ENCODE peak calls at places on chromosomes 2 and 18, in six cellular contexts. One of them, this sample, is unnamed.

GRCh38 chr18:79422022-79422782 is 26.5 kb downstream of the NFATC1 start:
- DNase-seq in lower lobe of right lung: no peak
- DNase-seq in IMR-90: peak; percentile 20
- DNase-seq in tibial nerve: peak; percentile 66
- DNase-seq in body of pancreas: no peak
- DNase-seq in left lung: no peak
- DNase-seq in this sample: no peak

GRCh38 chr2:37688771-37689468 is 17.5 kb upstream of the CDC42EP3 start:
- DNase-seq in tibial nerve: no peak
- DNase-seq in left lung: no peak
- DNase-seq in body of pancreas: no peak
- DNase-seq in lower lobe of right lung: no peak
- DNase-seq in IMR-90: peak; percentile 91
- DNase-seq in this sample: no peak

GRCh38 chr2:221640686-221641085 is 68.6 kb upstream of the EPHA4 start:
- DNase-seq in tibial nerve: no peak
- DNase-seq in IMR-90: no peak
- DNase-seq in body of pancreas: no peak
- DNase-seq in left lung: no peak
- DNase-seq in lower lobe of right lung: no peak
- DNase-seq in this sample: no peak

GRCh38 chr2:3807853-3808252 is 104.5 kb downstream of the DCDC2C start:
- DNase-seq in body of pancreas: no peak
- DNase-seq in left lung: no peak
- DNase-seq in tibial nerve: no peak
- DNase-seq in IMR-90: peak; percentile 78
- DNase-seq in lower lobe of right lung: no peak
- DNase-seq in this sample: no peak

GRCh38 chr2:176582990-176583481 is 313.8 kb downstream of the MTX2 start:
- DNase-seq in IMR-90: peak; percentile 97
- DNase-seq in tibial nerve: no peak
- DNase-seq in lower lobe of right lung: no peak
- DNase-seq in body of pancreas: no peak
- DNase-seq in left lung: peak; percentile 42
- DNase-seq in this sample: no peak

GRCh38 chr2:198883604-198884003 is 574.1 kb downstream of the SATB2 start:
- DNase-seq in tibial nerve: no peak
- DNase-seq in body of pancreas: no peak
- DNase-seq in left lung: no peak
- DNase-seq in lower lobe of right lung: no peak
- DNase-seq in IMR-90: no peak
- DNase-seq in this sample: no peak

GRCh38 chr2:12930382-12930781 is 213.6 kb downstream of the TRIB2 start:
- DNase-seq in body of pancreas: no peak
- DNase-seq in lower lobe of right lung: no peak
- DNase-seq in left lung: no peak
- DNase-seq in IMR-90: no peak
- DNase-seq in tibial nerve: no peak
- DNase-seq in this sample: no peak

GRCh38 chr18:41227993-41228392 is 727.0 kb upstream of the PIK3C3 start:
- DNase-seq in body of pancreas: no peak
- DNase-seq in IMR-90: no peak
- DNase-seq in left lung: no peak
- DNase-seq in tibial nerve: no peak
- DNase-seq in lower lobe of right lung: no peak
- DNase-seq in this sample: no peak

GRCh38 chr2:222884765-222885424 is 24.1 kb downstream of the ACSL3 start:
- DNase-seq in left lung: no peak
- DNase-seq in body of pancreas: no peak
- DNase-seq in IMR-90: no peak
- DNase-seq in tibial nerve: no peak
- DNase-seq in lower lobe of right lung: no peak
- DNase-seq in this sample: no peak

GRCh38 chr2:211161236-211161635 is 604.8 kb downstream of the CPS1 start:
- DNase-seq in left lung: no peak
- DNase-seq in IMR-90: no peak
- DNase-seq in body of pancreas: no peak
- DNase-seq in tibial nerve: no peak
- DNase-seq in lower lobe of right lung: no peak
- DNase-seq in this sample: no peak

GRCh38 chr2:207133493-207133861 is 32.3 kb downstream of the KLF7 start:
- DNase-seq in body of pancreas: no peak
- DNase-seq in tibial nerve: no peak
- DNase-seq in IMR-90: no peak
- DNase-seq in lower lobe of right lung: no peak
- DNase-seq in left lung: no peak
- DNase-seq in this sample: no peak

GRCh38 chr2:144379891-144380311 is 140.0 kb downstream of the ZEB2 start:
- DNase-seq in body of pancreas: no peak
- DNase-seq in tibial nerve: no peak
- DNase-seq in lower lobe of right lung: peak; percentile 49
- DNase-seq in IMR-90: no peak
- DNase-seq in left lung: no peak
- DNase-seq in this sample: peak; percentile 27

GRCh38 chr2:3776311-3776710 is 72.9 kb downstream of the DCDC2C start:
- DNase-seq in body of pancreas: no peak
- DNase-seq in lower lobe of right lung: no peak
- DNase-seq in left lung: no peak
- DNase-seq in tibial nerve: no peak
- DNase-seq in IMR-90: no peak
- DNase-seq in this sample: no peak

GRCh38 chr18:32418148-32418547 is 52.5 kb downstream of the GAREM1 start:
- DNase-seq in tibial nerve: no peak
- DNase-seq in IMR-90: no peak
- DNase-seq in lower lobe of right lung: no peak
- DNase-seq in body of pancreas: no peak
- DNase-seq in left lung: no peak
- DNase-seq in this sample: no peak

GRCh38 chr2:168992591-168993349 is 38.4 kb downstream of the ABCB11 start:
- DNase-seq in tibial nerve: no peak
- DNase-seq in body of pancreas: no peak
- DNase-seq in IMR-90: no peak
- DNase-seq in lower lobe of right lung: no peak
- DNase-seq in left lung: no peak
- DNase-seq in this sample: no peak

GRCh38 chr2:96144481-96145027 is 686 bp downstream of the DUSP2 start:
- DNase-seq in tibial nerve: no peak
- DNase-seq in body of pancreas: peak; percentile 48
- DNase-seq in lower lobe of right lung: peak; percentile 68
- DNase-seq in IMR-90: no peak
- DNase-seq in left lung: no peak
- DNase-seq in this sample: no peak

GRCh38 chr2:108193251-108193650 is 46.5 kb upstream of the SULT1C3 start:
- DNase-seq in tibial nerve: no peak
- DNase-seq in IMR-90: no peak
- DNase-seq in left lung: no peak
- DNase-seq in lower lobe of right lung: no peak
- DNase-seq in body of pancreas: no peak
- DNase-seq in this sample: no peak

GRCh38 chr2:139260052-139260430 is 479.9 kb upstream of the NXPH2 start:
- DNase-seq in tibial nerve: no peak
- DNase-seq in left lung: no peak
- DNase-seq in lower lobe of right lung: no peak
- DNase-seq in IMR-90: no peak
- DNase-seq in body of pancreas: no peak
- DNase-seq in this sample: no peak

GRCh38 chr18:9587924-9588323 is 26.4 kb downstream of the PPP4R1 start:
- DNase-seq in left lung: no peak
- DNase-seq in body of pancreas: no peak
- DNase-seq in tibial nerve: no peak
- DNase-seq in IMR-90: no peak
- DNase-seq in lower lobe of right lung: no peak
- DNase-seq in this sample: no peak
- H3K36me3 ChIP-seq in left lung: no peaks in the 10 kb centered on the region
- H3K36me3 ChIP-seq in body of pancreas: peaks cover 7% of the 10 kb centered on the region
- H3K36me3 ChIP-seq in tibial nerve: no peaks in the 10 kb centered on the region
- H3K36me3 ChIP-seq in IMR-90: peaks cover 26% of the 10 kb centered on the region
- H3K36me3 ChIP-seq in lower lobe of right lung: peaks cover 72% of the 10 kb centered on the region
- H3K36me3 ChIP-seq in this sample: peaks cover 32% of the 10 kb centered on the region

GRCh38 chr18:48947583-48947982 is 3.2 kb downstream of the SMAD7 start:
- DNase-seq in IMR-90: no peak
- DNase-seq in body of pancreas: peak; percentile 37
- DNase-seq in left lung: no peak
- DNase-seq in lower lobe of right lung: no peak
- DNase-seq in tibial nerve: no peak
- DNase-seq in this sample: no peak
- H3K4me1 ChIP-seq in IMR-90: peaks cover 25% of the 10 kb centered on the region
- H3K4me1 ChIP-seq in body of pancreas: peaks cover 57% of the 10 kb centered on the region
- H3K4me1 ChIP-seq in left lung: peaks cover 58% of the 10 kb centered on the region
- H3K4me1 ChIP-seq in lower lobe of right lung: peaks cover 54% of the 10 kb centered on the region
- H3K4me1 ChIP-seq in tibial nerve: peaks cover 71% of the 10 kb centered on the region
- H3K4me1 ChIP-seq in this sample: peaks cover 46% of the 10 kb centered on the region

GRCh38 chr18:76459687-76460350 is 35.2 kb downstream of the ZNF516 start:
- DNase-seq in left lung: no peak
- DNase-seq in lower lobe of right lung: peak; percentile 56
- DNase-seq in body of pancreas: peak; percentile 64
- DNase-seq in IMR-90: peak; percentile 100
- DNase-seq in tibial nerve: no peak
- DNase-seq in this sample: no peak
- H3K4me3 ChIP-seq in left lung: no peak overlapping the region
- H3K4me3 ChIP-seq in lower lobe of right lung: no peak overlapping the region
- H3K4me3 ChIP-seq in body of pancreas: no peak overlapping the region
- H3K4me3 ChIP-seq in IMR-90: no peak overlapping the region
- H3K4me3 ChIP-seq in tibial nerve: no peak overlapping the region
- H3K4me3 ChIP-seq in this sample: peak overlapping the region; percentile 30

GRCh38 chr2:113873867-113874266 is 16.0 kb upstream of the ACTR3 start:
- DNase-seq in body of pancreas: no peak
- DNase-seq in left lung: no peak
- DNase-seq in lower lobe of right lung: no peak
- DNase-seq in tibial nerve: no peak
- DNase-seq in IMR-90: no peak
- DNase-seq in this sample: no peak

GRCh38 chr2:113872201-113872600 is 17.7 kb upstream of the ACTR3 start:
- DNase-seq in left lung: no peak
- DNase-seq in body of pancreas: no peak
- DNase-seq in lower lobe of right lung: no peak
- DNase-seq in IMR-90: peak; percentile 80
- DNase-seq in tibial nerve: no peak
- DNase-seq in this sample: no peak

GRCh38 chr2:113869253-113869652 is 20.6 kb upstream of the ACTR3 start:
- DNase-seq in tibial nerve: no peak
- DNase-seq in IMR-90: peak; percentile 33
- DNase-seq in lower lobe of right lung: no peak
- DNase-seq in body of pancreas: no peak
- DNase-seq in left lung: no peak
- DNase-seq in this sample: no peak
- H3K36me3 ChIP-seq in tibial nerve: no peaks in the 10 kb centered on the region
- H3K36me3 ChIP-seq in IMR-90: no peaks in the 10 kb centered on the region
- H3K36me3 ChIP-seq in lower lobe of right lung: no peaks in the 10 kb centered on the region
- H3K36me3 ChIP-seq in body of pancreas: no peaks in the 10 kb centered on the region
- H3K36me3 ChIP-seq in left lung: no peaks in the 10 kb centered on the region
- H3K36me3 ChIP-seq in this sample: no peaks in the 10 kb centered on the region